ENCODE peak calls at places on chromosomes 4 and X, in four cellular contexts. S is GM23248, U is HCT116, X is mammary epithelial cell. K is an unnamed sample. For H3K27me3, the result is how much of the 10 kb centered on the place peaks cover.

GRCh38 chrX:23773601-23774175 is 9.3 kb upstream of the SAT1 start:
- DNase-seq in S (no peak), U (no peak), X (no peak), K (no peak)

GRCh38 chr4:38195486-38195885 is 235.3 kb downstream of the PTTG2 start:
- DNase-seq in S (no peak), U (no peak), X (no peak), K (no peak)

GRCh38 chrX:54495814-54496516 is at the start of gene FGD1:
- DNase-seq in S (peak), U (no peak), X (peak), K (peak)

GRCh38 chr4:11480683-11481082 is 52.0 kb upstream of the HS3ST1 start:
- DNase-seq in S (no peak), U (no peak), X (no peak), K (no peak)

GRCh38 chr4:183906736-183907651 is 1.9 kb downstream of the STOX2 start:
- DNase-seq in S (peak), U (no peak), X (no peak), K (no peak)

GRCh38 chr4:94782707-94783106 is 25.0 kb downstream of the BMPR1B start:
- DNase-seq in S (no peak), U (no peak), X (no peak), K (no peak)

GRCh38 chr4:169604131-169604900 is 8.1 kb downstream of the NEK1 start:
- DNase-seq in S (peak), U (no peak), X (peak), K (peak)

GRCh38 chrX:3393581-3394111 is 47.2 kb upstream of the MXRA5 start:
- DNase-seq in S (peak), U (no peak), X (peak), K (peak)

GRCh38 chr4:187077749-187078148 is 354.1 kb upstream of the FAT1 start:
- DNase-seq in S (no peak), U (no peak), X (no peak), K (no peak)

GRCh38 chrX:155864655-155865054 is 16.5 kb upstream of the VAMP7 start:
- DNase-seq in S (peak), U (no peak), X (no peak), K (no peak)

GRCh38 chr4:1309261-1310010 is 19.7 kb downstream of the MAEA start:
- DNase-seq in S (peak), U (no peak), X (peak), K (peak)

GRCh38 chrX:7019555-7019954 is 128.0 kb upstream of the STS start:
- DNase-seq in S (peak), U (no peak), X (no peak), K (no peak)

GRCh38 chr4:26032572-26033320 is 118.7 kb downstream of the SMIM20 start:
- DNase-seq in S (peak), U (no peak), X (no peak), K (peak)

GRCh38 chr4:113784497-113785254 is 23.1 kb upstream of the CAMK2D start:
- DNase-seq in S (peak), U (peak), X (peak), K (peak)

GRCh38 chrX:37658352-37659030 is 27.1 kb upstream of the XK start:
- DNase-seq in S (no peak), U (no peak), X (no peak), K (no peak)

GRCh38 chrX:145817299-145817665 is 347 bp upstream of the SLITRK2 start:
- DNase-seq in S (no peak), U (no peak), X (no peak), K (no peak)

GRCh38 chr4:129240816-129241215 is 144.9 kb downstream of the C4orf33 start:
- DNase-seq in S (no peak), U (no peak), X (no peak), K (peak)

GRCh38 chr4:102736636-102737549 is 23.9 kb downstream of the MANBA start:
- DNase-seq in S (no peak), U (no peak), X (no peak), K (no peak)

GRCh38 chrX:150731795-150732194 is 38.6 kb downstream of the MTMR1 start:
- DNase-seq in S (peak), U (no peak), X (peak), K (peak)

GRCh38 chrX:150940844-150941495 is 42.2 kb upstream of the HMGB3 start:
- DNase-seq in S (no peak), U (no peak), X (no peak), K (no peak)

GRCh38 chr4:76896731-76897521 is 1.0 kb downstream of the SOWAHB start:
- DNase-seq in S (peak), U (no peak), X (peak), K (peak)

GRCh38 chr4:96786306-96786705 is 946.4 kb downstream of the PDHA2 start:
- DNase-seq in S (no peak), U (no peak), X (no peak), K (no peak)

GRCh38 chrX:19625612-19626011 is 110.3 kb upstream of the MAP3K15 start:
- DNase-seq in S (peak), U (no peak), X (peak), K (no peak)

GRCh38 chr4:109998867-109999303 is 86.2 kb downstream of the EGF start:
- DNase-seq in S (peak), U (peak), X (peak), K (peak)

GRCh38 chr4:3683744-3684421 is 82.3 kb upstream of the ADRA2C start:
- DNase-seq in S (no peak), U (no peak), X (no peak), K (no peak)

GRCh38 chrX:73758253-73758652 is 195.3 kb downstream of the CHIC1 start:
- DNase-seq in S (no peak), U (no peak), X (peak), K (no peak)

GRCh38 chrX:143635915-143636314 is at the start of gene SLITRK4:
- DNase-seq in S (no peak), U (no peak), X (no peak), K (peak)

GRCh38 chrX:100413231-100413630 is 3.2 kb upstream of the PCDH19 start:
- DNase-seq in S (peak), U (no peak), X (peak), K (peak)

GRCh38 chr4:163542275-163542674 is 47.8 kb downstream of the TMA16 start:
- DNase-seq in S (peak), U (no peak), X (peak), K (no peak)

GRCh38 chr4:124803641-124804040 is 91.1 kb upstream of the ANKRD50 start:
- DNase-seq in S (peak), U (no peak), X (peak), K (peak)

GRCh38 chr4:6633091-6633906 is 7.2 kb upstream of the MRFAP1 start:
- DNase-seq in S (peak), U (no peak), X (no peak), K (peak)

GRCh38 chr4:152180369-152180768 is 355.5 kb downstream of the FBXW7 start:
- DNase-seq in S (no peak), U (no peak), X (no peak), K (no peak)

GRCh38 chrX:37802028-37802427 is 22.2 kb downstream of the CYBB start:
- DNase-seq in S (no peak), U (no peak), X (no peak), K (no peak)

GRCh38 chr4:163673848-163674702 is 179.6 kb downstream of the TMA16 start:
- DNase-seq in S (no peak), U (no peak), X (no peak), K (no peak)

GRCh38 chr4:7310441-7310840 is 118.1 kb downstream of the SORCS2 start:
- DNase-seq in S (no peak), U (no peak), X (no peak), K (no peak)

GRCh38 chr4:176729489-176729888 is 63.2 kb downstream of the VEGFC start:
- DNase-seq in S (no peak), U (no peak), X (no peak), K (peak)

GRCh38 chrX:90883479-90883878 is 551.2 kb upstream of the PABPC5 start:
- DNase-seq in S (no peak), U (no peak), X (no peak), K (no peak)

GRCh38 chr4:24664956-24665355 is 80.6 kb upstream of the DHX15 start:
- DNase-seq in S (peak), U (no peak), X (peak), K (peak)

GRCh38 chr4:89837385-89837995 is 529 bp upstream of the SNCA start:
- DNase-seq in S (peak), U (no peak), X (peak), K (peak)

GRCh38 chr4:27217261-27217769 is 356.7 kb downstream of the STIM2 start:
- DNase-seq in S (peak), U (no peak), X (peak), K (no peak)
- H3K4me2 ChIP-seq in S (peak), U (peak), X (peak), K (peak)

GRCh38 chr4:88744609-88745008 is 47.0 kb upstream of the NAP1L5 start:
- DNase-seq in S (no peak), U (no peak), X (no peak), K (no peak)
- TF ChIP-seq EZH2 in S (no peak), U (no peak), X (no peak), K (no peak)

GRCh38 chrX:41518841-41519220 is 71.7 kb downstream of the NYX start:
- DNase-seq in S (no peak), U (no peak), X (peak), K (peak)

GRCh38 chrX:41526268-41526667 is 79.1 kb downstream of the NYX start:
- DNase-seq in S (no peak), U (no peak), X (no peak), K (no peak)

GRCh38 chrX:41522681-41523080 is 75.5 kb downstream of the NYX start:
- DNase-seq in S (no peak), U (no peak), X (no peak), K (no peak)

GRCh38 chrX:41518127-41518840 is 71.1 kb downstream of the NYX start:
- DNase-seq in S (no peak), U (no peak), X (no peak), K (no peak)

GRCh38 chrX:41522071-41522470 is 74.9 kb downstream of the NYX start:
- DNase-seq in S (no peak), U (no peak), X (no peak), K (no peak)
- H3K27me3 ChIP-seq in S (under half), U (under half), X (under half), K (under half)

GRCh38 chr4:80266902-80267380 is 477 bp downstream of the FGF5 start:
- DNase-seq in S (peak), U (no peak), X (peak), K (peak)
- H3K4me2 ChIP-seq in S (peak), U (no peak), X (peak), K (peak)

K was measured in fibroblast of lung.